ENCODE peak calls at places on chromosomes 12 and 14, in seven cellular contexts. U, T, V, E, H, G and Y are unnamed samples.

GRCh38 chr14:60514378-60515243 is 5.7 kb downstream of the SIX6 start:
- DNase-seq in U (no peak), T (no peak), V (no peak), E (no peak), H (peak), G (no peak), Y (no peak)

GRCh38 chr12:93591137-93591868 is 18.8 kb downstream of the SOCS2 start:
- DNase-seq in U (peak), T (peak), V (peak), E (peak), H (peak), G (peak), Y (peak)

GRCh38 chr14:89428556-89429196 is 11.6 kb upstream of the FOXN3 start:
- DNase-seq in U (no peak), T (no peak), V (no peak), E (no peak), H (peak), G (no peak), Y (no peak)

GRCh38 chr12:9626291-9626690 is 18.6 kb upstream of the KLRB1 start:
- DNase-seq in U (no peak), T (no peak), V (no peak), E (no peak), H (no peak), G (no peak), Y (no peak)

GRCh38 chr14:104972301-104973211 is 5.6 kb downstream of the AHNAK2 start:
- DNase-seq in U (peak), T (no peak), V (peak), E (peak), H (no peak), G (peak), Y (no peak)

GRCh38 chr14:105249175-105250007 is 1.1 kb downstream of the BTBD6 start:
- DNase-seq in U (no peak), T (no peak), V (peak), E (peak), H (peak), G (no peak), Y (no peak)

GRCh38 chr12:94140556-94140955 is 7.8 kb upstream of the PLXNC1 start:
- DNase-seq in U (peak), T (no peak), V (peak), E (peak), H (peak), G (no peak), Y (no peak)

GRCh38 chr12:107992870-107993451 is 136.1 kb upstream of the WSCD2 start:
- DNase-seq in U (no peak), T (no peak), V (no peak), E (no peak), H (peak), G (no peak), Y (no peak)

GRCh38 chr14:59484611-59485174 is 376 bp downstream of the JKAMP start:
- DNase-seq in U (no peak), T (no peak), V (no peak), E (no peak), H (no peak), G (no peak), Y (no peak)

GRCh38 chr12:31647106-31647505 is 12.4 kb upstream of the ETFBKMT start:
- DNase-seq in U (no peak), T (no peak), V (no peak), E (peak), H (no peak), G (no peak), Y (no peak)

GRCh38 chr12:84912191-84913142 is at the start of gene SLC6A15:
- DNase-seq in U (peak), T (peak), V (no peak), E (no peak), H (peak), G (no peak), Y (peak)

GRCh38 chr12:5222011-5222461 is 178.4 kb downstream of the KCNA5 start:
- DNase-seq in U (no peak), T (no peak), V (no peak), E (no peak), H (peak), G (no peak), Y (no peak)

GRCh38 chr12:92028039-92028709 is 117.5 kb downstream of the BTG1 start:
- DNase-seq in U (no peak), T (no peak), V (no peak), E (no peak), H (no peak), G (no peak), Y (peak)

GRCh38 chr14:91412939-91413338 is 4.7 kb downstream of the CCDC88C start:
- DNase-seq in U (no peak), T (no peak), V (no peak), E (no peak), H (no peak), G (no peak), Y (no peak)

GRCh38 chr14:91415794-91416743 is 1.6 kb downstream of the CCDC88C start:
- DNase-seq in U (no peak), T (peak), V (peak), E (peak), H (no peak), G (no peak), Y (no peak)

GRCh38 chr14:91410781-91411536 is 6.7 kb downstream of the CCDC88C start:
- DNase-seq in U (no peak), T (no peak), V (no peak), E (no peak), H (no peak), G (no peak), Y (no peak)

GRCh38 chr14:91414475-91415342 is 2.9 kb downstream of the CCDC88C start:
- DNase-seq in U (no peak), T (peak), V (no peak), E (no peak), H (peak), G (no peak), Y (no peak)

GRCh38 chr14:91413547-91414474 is 3.8 kb downstream of the CCDC88C start:
- DNase-seq in U (peak), T (peak), V (peak), E (peak), H (peak), G (no peak), Y (no peak)
- H3K4me3 ChIP-seq in U (no peak), T (no peak), V (no peak), E (no peak), H (no peak), G (no peak), Y (no peak)

GRCh38 chr14:21960636-21961035 is 287.0 kb upstream of the OR4E1 start:
- DNase-seq in U (no peak), T (no peak), V (no peak), E (no peak), H (peak), G (no peak), Y (no peak)
- H3K4me3 ChIP-seq in U (no peak), T (no peak), V (no peak), E (no peak), H (no peak), G (no peak), Y (no peak)

GRCh38 chr12:119802472-119802871 is 74.6 kb downstream of the CIT start:
- DNase-seq in U (no peak), T (peak), V (peak), E (no peak), H (peak), G (peak), Y (peak)
- H3K4me3 ChIP-seq in U (no peak), T (peak), V (no peak), E (peak), H (no peak), G (peak), Y (no peak)

GRCh38 chr14:54138354-54139038 is 181.9 kb upstream of the BMP4 start:
- DNase-seq in U (no peak), T (no peak), V (no peak), E (no peak), H (no peak), G (no peak), Y (no peak)

GRCh38 chr14:54133896-54134295 is 177.3 kb upstream of the BMP4 start:
- DNase-seq in U (no peak), T (no peak), V (no peak), E (no peak), H (peak), G (no peak), Y (no peak)

GRCh38 chr14:54136894-54137665 is 180.5 kb upstream of the BMP4 start:
- DNase-seq in U (no peak), T (no peak), V (no peak), E (no peak), H (no peak), G (no peak), Y (no peak)

GRCh38 chr14:54138024-54138353 is 181.4 kb upstream of the BMP4 start:
- DNase-seq in U (no peak), T (no peak), V (no peak), E (no peak), H (no peak), G (no peak), Y (no peak)

DNA sequence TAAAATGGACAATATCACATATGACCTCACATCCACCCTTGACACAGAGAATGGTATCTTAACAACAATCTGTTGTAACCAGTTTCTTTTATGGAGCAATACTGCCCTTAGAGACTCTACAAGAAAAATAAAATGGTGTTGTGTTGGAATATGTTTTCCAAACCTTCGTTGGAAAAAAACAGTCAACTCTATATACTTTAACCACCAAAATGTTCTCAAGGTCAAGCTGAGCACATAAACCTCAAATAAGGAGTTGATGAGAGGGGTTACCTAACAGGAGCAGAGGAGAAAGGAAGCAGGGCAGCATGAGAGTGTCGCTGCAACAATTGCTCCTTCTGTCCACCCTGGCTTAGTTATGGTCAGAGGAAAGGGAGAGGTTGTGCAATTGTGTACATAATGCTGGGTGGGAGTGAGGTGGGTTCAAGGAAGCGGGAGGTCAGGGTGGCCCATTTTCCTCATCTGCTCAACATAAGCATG is 179.2 kb upstream of the BMP4 start:
- DNase-seq in U (no peak), T (no peak), V (no peak), E (no peak), H (no peak), G (no peak), Y (no peak)
- H3K4me3 ChIP-seq in U (no peak), T (no peak), V (no peak), E (no peak), H (no peak), G (no peak), Y (no peak)

DNA sequence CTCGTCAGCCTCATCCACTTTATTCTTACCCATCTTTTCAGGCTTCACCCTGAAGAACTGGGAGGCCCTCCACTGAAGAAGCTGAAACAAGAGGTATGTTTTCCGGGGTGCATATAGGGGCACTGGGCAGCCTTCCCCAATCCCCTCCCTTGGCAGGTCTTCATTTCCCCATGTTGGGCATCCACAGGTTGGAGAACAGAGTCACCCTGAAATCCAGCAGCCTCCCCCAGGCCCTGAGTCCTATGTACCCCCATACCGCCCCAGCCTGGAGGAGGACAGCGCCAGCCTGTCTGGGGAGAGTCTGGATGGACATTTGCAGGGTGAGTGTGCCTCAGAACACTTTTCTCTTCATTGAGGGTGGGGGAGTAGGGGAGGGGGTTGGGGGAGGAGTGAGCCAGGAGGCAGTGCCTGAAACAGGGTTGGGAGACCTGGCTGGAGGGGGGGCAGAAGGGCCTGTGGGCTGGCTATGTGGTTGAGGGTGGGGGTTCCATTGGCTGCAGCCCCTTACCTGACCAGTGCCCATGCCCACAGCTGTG is 4.0 kb downstream of the NAB2 start:
- DNase-seq in U (no peak), T (no peak), V (no peak), E (peak), H (no peak), G (no peak), Y (no peak)
- H3K4me3 ChIP-seq in U (no peak), T (peak), V (no peak), E (peak), H (no peak), G (peak), Y (peak)

DNA sequence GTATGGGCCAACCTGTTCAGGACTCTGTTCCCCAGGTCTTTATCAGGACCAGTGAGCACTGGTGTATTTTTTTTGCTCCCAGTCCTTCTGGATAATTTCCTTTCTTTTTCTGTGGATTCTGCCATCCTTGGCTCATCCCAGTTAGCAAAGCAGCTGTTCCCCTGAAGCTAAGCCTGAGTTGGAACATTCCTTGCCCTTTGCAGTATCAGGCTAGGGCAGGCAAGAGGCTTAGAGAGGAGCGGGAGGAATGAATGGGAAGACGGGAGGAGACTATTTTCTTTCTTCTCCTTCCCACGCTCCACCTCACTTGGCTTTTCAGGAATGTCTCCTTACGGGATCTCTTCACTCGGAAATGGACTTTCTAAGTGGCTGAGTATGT is 29.2 kb downstream of the ERG28 start:
- DNase-seq in U (no peak), T (no peak), V (no peak), E (no peak), H (peak), G (no peak), Y (peak)
- H3K4me3 ChIP-seq in U (no peak), T (no peak), V (no peak), E (no peak), H (no peak), G (no peak), Y (no peak)

GRCh38 chr12:67710582-67710981 is 62.0 kb downstream of the DYRK2 start:
- DNase-seq in U (peak), T (no peak), V (peak), E (peak), H (no peak), G (no peak), Y (no peak)

GRCh38 chr12:67709367-67709954 is 60.9 kb downstream of the DYRK2 start:
- DNase-seq in U (no peak), T (no peak), V (no peak), E (no peak), H (no peak), G (no peak), Y (no peak)

GRCh38 chr12:67720383-67720856 is 71.9 kb downstream of the DYRK2 start:
- DNase-seq in U (no peak), T (no peak), V (no peak), E (no peak), H (peak), G (no peak), Y (peak)

GRCh38 chr12:67716817-67717216 is 68.3 kb downstream of the DYRK2 start:
- DNase-seq in U (no peak), T (no peak), V (no peak), E (no peak), H (no peak), G (no peak), Y (no peak)

GRCh38 chr12:67714648-67715047 is 66.1 kb downstream of the DYRK2 start:
- DNase-seq in U (no peak), T (no peak), V (no peak), E (no peak), H (no peak), G (no peak), Y (no peak)
- H3K4me3 ChIP-seq in U (no peak), T (no peak), V (no peak), E (no peak), H (no peak), G (no peak), Y (no peak)